ENCODE peak calls at places on chromosomes 12 and 14, in nine cellular contexts. H is effector memory CD8-positive, alpha-beta T cell; A is iris pigment epithelial cell; E is BJ; P is T-helper 17 cell; B is tibial artery; S is Panc1; Y is left colon; D is activated CD8-positive, alpha-beta memory T cell treated with anti-CD3 and anti-CD28 coated beads, Interleukin-2, amount 50 U/mL, for 48 hours. V is an unnamed sample.

GRCh38 chr14:99538733-99539132 is 57.5 kb downstream of the CCNK start:
- DNase-seq in Y (no peak), H (no peak), A (no peak), S (no peak), E (no peak), B (no peak), P (no peak), D (no peak), V (no peak)

GRCh38 chr14:32078794-32079663 is 1.9 kb downstream of the ARHGAP5 start:
- DNase-seq in P (no peak), H (no peak), D (no peak), A (peak), Y (no peak), S (no peak), E (no peak), B (no peak), V (no peak)

GRCh38 chr14:70955543-70956480 is 48.6 kb downstream of the PCNX1 start:
- DNase-seq in Y (no peak), P (peak), D (no peak), B (no peak), E (no peak), H (peak), A (peak), S (no peak), V (no peak)

GRCh38 chr12:13436696-13437391 is 240.3 kb downstream of the EMP1 start:
- DNase-seq in P (no peak), B (peak), A (peak), E (no peak), S (no peak), H (no peak), D (no peak), Y (no peak), V (no peak)

GRCh38 chr12:94582591-94582990 is 67.8 kb downstream of the TMCC3 start:
- DNase-seq in D (no peak), E (no peak), P (no peak), H (no peak), Y (no peak), A (no peak), S (no peak), B (no peak), V (no peak)

GRCh38 chr12:5260591-5261086 is 171.3 kb upstream of the NTF3 start:
- DNase-seq in Y (no peak), A (no peak), E (no peak), S (no peak), D (no peak), H (no peak), B (no peak), P (no peak), V (no peak)

GRCh38 chr14:90556050-90556477 is 159.2 kb downstream of the CALM1 start:
- DNase-seq in Y (peak), B (no peak), S (no peak), E (no peak), H (no peak), P (no peak), D (no peak), A (no peak), V (no peak)

GRCh38 chr14:23925523-23926075 is 28.0 kb upstream of the DHRS4 start:
- DNase-seq in D (no peak), E (no peak), A (no peak), Y (no peak), S (no peak), B (no peak), P (no peak), H (no peak), V (no peak)

GRCh38 chr12:122726056-122726558 is 4.5 kb downstream of the HCAR1 start:
- DNase-seq in Y (no peak), A (peak), P (no peak), H (no peak), D (no peak), E (no peak), B (no peak), S (peak), V (no peak)

GRCh38 chr12:116693259-116694227 is 44.3 kb downstream of the SPRING1 start:
- DNase-seq in D (no peak), E (no peak), B (no peak), S (no peak), H (no peak), Y (peak), P (no peak), A (no peak), V (no peak)

GRCh38 chr12:124734224-124734788 is 129.4 kb downstream of the SCARB1 start:
- DNase-seq in Y (no peak), A (peak), H (no peak), E (no peak), P (no peak), S (no peak), D (no peak), B (peak), V (no peak)

GRCh38 chr12:113333111-113333750 is 1.7 kb downstream of the SLC8B1 start:
- DNase-seq in E (no peak), P (no peak), D (no peak), A (no peak), S (no peak), Y (no peak), H (no peak), B (no peak), V (no peak)

GRCh38 chr12:57581802-57582201 is 9.2 kb upstream of the PIP4K2C start:
- DNase-seq in D (no peak), S (no peak), B (no peak), A (no peak), E (no peak), Y (no peak), P (no peak), H (no peak), V (no peak)

GRCh38 chr12:9326085-9326484 is 117.9 kb upstream of the PZP start:
- DNase-seq in A (no peak), B (no peak), E (no peak), S (no peak), D (no peak), Y (no peak), P (no peak), H (no peak), V (no peak)

GRCh38 chr12:124030510-124030909 is 57.5 kb downstream of the ZNF664 start:
- DNase-seq in S (no peak), A (peak), D (no peak), P (no peak), Y (no peak), E (peak), H (no peak), B (peak), V (no peak)

GRCh38 chr14:61530896-61531295 is 164.4 kb upstream of the HIF1A start:
- DNase-seq in Y (peak), E (no peak), S (no peak), B (no peak), A (no peak), H (no peak), D (peak), P (no peak), V (no peak)

GRCh38 chr12:46188170-46188569 is 80.7 kb downstream of the SLC38A1 start:
- DNase-seq in H (no peak), D (no peak), Y (no peak), S (no peak), A (no peak), P (no peak), E (no peak), B (no peak), V (no peak)

GRCh38 chr12:112839386-112839972 is 47.9 kb downstream of the RPH3A start:
- DNase-seq in H (no peak), B (no peak), P (no peak), E (no peak), Y (no peak), D (no peak), S (peak), A (peak), V (no peak)

GRCh38 chr12:21697829-21698630 is 40.4 kb upstream of the LDHB start:
- DNase-seq in H (no peak), S (no peak), P (no peak), A (peak), B (no peak), E (no peak), D (no peak), Y (no peak), V (no peak)

GRCh38 chr12:13103391-13104033 is at the start of gene GSG1:
- DNase-seq in Y (no peak), D (peak), S (no peak), P (no peak), H (no peak), E (no peak), B (no peak), A (no peak), V (no peak)

GRCh38 chr12:101759396-101760047 is 20.3 kb upstream of the SYCP3 start:
- DNase-seq in E (no peak), H (peak), P (no peak), D (no peak), A (peak), Y (no peak), S (no peak), B (no peak), V (no peak)

GRCh38 chr14:101044741-101045140 is 141.2 kb upstream of the RTL1 start:
- DNase-seq in E (no peak), S (no peak), Y (no peak), H (no peak), B (no peak), A (no peak), D (no peak), P (no peak), V (no peak)

GRCh38 chr14:89401241-89401640 is 15.8 kb downstream of the FOXN3 start:
- DNase-seq in E (no peak), H (no peak), B (no peak), Y (no peak), A (peak), D (no peak), P (no peak), S (no peak), V (no peak)

GRCh38 chr14:42222924-42223471 is 616.3 kb downstream of the LRFN5 start:
- DNase-seq in A (peak), D (no peak), B (peak), Y (no peak), H (no peak), S (no peak), E (peak), P (no peak), V (no peak)

GRCh38 chr14:70931008-70931407 is 23.7 kb downstream of the PCNX1 start:
- DNase-seq in B (no peak), D (no peak), Y (no peak), S (no peak), E (no peak), A (no peak), P (no peak), H (no peak), V (no peak)

GRCh38 chr14:96734076-96734622 is 63.0 kb upstream of the VRK1 start:
- DNase-seq in P (no peak), H (no peak), A (no peak), Y (no peak), B (no peak), E (no peak), S (no peak), D (no peak), V (no peak)

GRCh38 chr12:55250944-55251343 is 6.5 kb downstream of the OR6C74 start:
- DNase-seq in E (no peak), S (no peak), Y (no peak), B (no peak), A (no peak), D (no peak), P (no peak), H (no peak), V (no peak)

V was measured in natural killer cell.